ENCODE peak calls at places on chromosomes 13 and 19, in five cellular contexts. W is GM06990; G is hepatic stellate cell; R is endothelial cell; P is CD4-positive, alpha-beta memory T cell. B is an unnamed sample.

GRCh38 chr13:29101404-29101803 is 281.3 kb downstream of the MTUS2 start:
- DNase-seq in R (no peak), P (no peak), G (no peak), W (no peak), B (no peak)

GRCh38 chr19:45421953-45422498 is 1.7 kb downstream of the ERCC1 start:
- DNase-seq in P (no peak), W (no peak), R (no peak), G (no peak), B (no peak)

GRCh38 chr13:40758811-40759210 is 12.2 kb downstream of the MRPS31 start:
- DNase-seq in P (no peak), G (no peak), W (no peak), R (no peak), B (no peak)

GRCh38 chr13:112954488-112955270 is 14.3 kb upstream of the MCF2L start:
- DNase-seq in R (no peak), P (no peak), G (no peak), W (no peak), B (no peak)

GRCh38 chr13:72149701-72150100 is 282.7 kb upstream of the DACH1 start:
- DNase-seq in P (no peak), R (no peak), W (no peak), G (no peak), B (no peak)

GRCh38 chr13:41501281-41501680 is 43.9 kb downstream of the RGCC start:
- DNase-seq in R (no peak), P (no peak), W (no peak), G (no peak), B (no peak)

GRCh38 chr19:38766276-38767047 is 6.9 kb downstream of the LGALS7 start:
- DNase-seq in P (no peak), R (no peak), G (no peak), W (no peak), B (no peak)

GRCh38 chr13:27011661-27012060 is 159.9 kb downstream of the USP12 start:
- DNase-seq in G (no peak), R (no peak), W (no peak), P (no peak), B (no peak)

GRCh38 chr19:13163609-13164364 is 13.6 kb downstream of the IER2 start:
- DNase-seq in P (peak), G (peak), W (peak), R (peak), B (no peak)

GRCh38 chr19:12555456-12555930 is 4.2 kb upstream of the ZNF564 start:
- DNase-seq in R (no peak), G (no peak), W (no peak), P (no peak), B (no peak)

GRCh38 chr19:29831686-29832085 is 19.9 kb downstream of the CCNE1 start:
- DNase-seq in W (no peak), P (no peak), G (no peak), R (no peak), B (no peak)

GRCh38 chr19:17370026-17370587 is 7.0 kb downstream of the PLVAP start:
- DNase-seq in W (peak), R (no peak), G (no peak), P (no peak), B (peak)

GRCh38 chr19:56085571-56086275 is 35.4 kb downstream of the ZNF787 start:
- DNase-seq in R (no peak), P (no peak), G (no peak), W (no peak), B (no peak)

GRCh38 chr13:51397262-51397933 is 55.4 kb downstream of the INTS6 start:
- DNase-seq in W (no peak), P (no peak), G (peak), R (no peak), B (no peak)

GRCh38 chr19:29520390-29520789 is 5.4 kb upstream of the VSTM2B start:
- DNase-seq in R (no peak), G (no peak), W (no peak), P (no peak), B (no peak)

GRCh38 chr19:17454579-17454978 is 6.1 kb upstream of the TMEM221 start:
- DNase-seq in G (no peak), R (no peak), W (no peak), P (no peak), B (no peak)

GRCh38 chr19:45711851-45712698 is 18.6 kb downstream of the FBXO46 start:
- DNase-seq in R (no peak), G (no peak), P (no peak), W (no peak), B (no peak)

GRCh38 chr13:113238542-113238941 is 29.1 kb downstream of the CUL4A start:
- DNase-seq in W (no peak), P (no peak), G (no peak), R (no peak), B (no peak)

GRCh38 chr13:109593230-109593629 is 193.2 kb downstream of the IRS2 start:
- DNase-seq in R (no peak), G (no peak), P (no peak), W (no peak), B (no peak)

GRCh38 chr13:110593430-110594130 is 21.8 kb upstream of the NAXD start:
- DNase-seq in G (peak), W (no peak), P (peak), R (no peak), B (no peak)

GRCh38 chr13:100636004-100636403 is 38.6 kb downstream of the TMTC4 start:
- DNase-seq in W (no peak), P (no peak), G (no peak), R (no peak), B (no peak)

GRCh38 chr13:34065915-34066314 is 248.0 kb downstream of the RFC3 start:
- DNase-seq in G (no peak), R (no peak), W (no peak), P (no peak), B (no peak)

GRCh38 chr19:14127176-14127575 is 9.2 kb downstream of the ASF1B start:
- DNase-seq in W (no peak), R (no peak), G (no peak), P (no peak), B (no peak)

GRCh38 chr19:22784051-22784450 is at the start of gene ZNF99:
- DNase-seq in R (no peak), W (no peak), P (no peak), G (no peak), B (no peak)

GRCh38 chr13:73090812-73091187 is 32.0 kb downstream of the KLF5 start:
- DNase-seq in G (no peak), P (no peak), R (no peak), W (no peak), B (no peak)

GRCh38 chr13:42981853-42982252 is 10.2 kb downstream of the EPSTI1 start:
- DNase-seq in G (no peak), P (no peak), W (no peak), R (no peak), B (no peak)

GRCh38 chr13:80585531-80585930 is 244.6 kb upstream of the SPRY2 start:
- DNase-seq in P (no peak), G (no peak), R (no peak), W (no peak), B (no peak)

GRCh38 chr19:18660051-18660910 is 23.2 kb upstream of the CRTC1 start:
- DNase-seq in R (no peak), W (no peak), G (peak), P (no peak), B (no peak)

GRCh38 chr19:17424743-17425365 is 5.0 kb downstream of the MVB12A start:
- DNase-seq in G (peak), P (no peak), W (peak), R (peak), B (no peak)

GRCh38 chr19:14530005-14530348 is 583 bp downstream of the TECR start:
- DNase-seq in W (no peak), P (peak), R (no peak), G (no peak), B (no peak)

GRCh38 chr13:45974500-45974899 is 78.0 kb downstream of the ZC3H13 start:
- DNase-seq in G (no peak), P (no peak), R (no peak), W (no peak), B (no peak)

GRCh38 chr13:79483302-79483701 is 2.3 kb downstream of the NDFIP2 start:
- DNase-seq in P (no peak), G (peak), R (no peak), W (no peak), B (no peak)

GRCh38 chr19:56623006-56623405 is 20.0 kb upstream of the SMIM17 start:
- DNase-seq in R (no peak), W (no peak), P (no peak), G (no peak), B (no peak)

GRCh38 chr13:48586591-48587103 is 53.8 kb upstream of the RCBTB2 start:
- DNase-seq in R (peak), W (no peak), P (peak), G (no peak), B (no peak)

GRCh38 chr13:25494708-25495411 is 123.1 kb downstream of the ATP8A2 start:
- DNase-seq in G (no peak), W (no peak), P (no peak), R (no peak), B (no peak)

GRCh38 chr19:16897572-16898056 is 8.8 kb downstream of the F2RL3 start:
- DNase-seq in W (no peak), P (no peak), R (no peak), G (no peak), B (no peak)

GRCh38 chr19:4911314-4911713 is 2.0 kb downstream of the UHRF1 start:
- DNase-seq in P (no peak), W (no peak), G (peak), R (no peak), B (no peak)

GRCh38 chr13:102399791-102400618 is 1.8 kb downstream of the FGF14 start:
- DNase-seq in W (peak), G (peak), P (no peak), R (peak), B (no peak)

GRCh38 chr13:71513414-71514063 is 353.5 kb downstream of the DACH1 start:
- DNase-seq in G (no peak), W (no peak), P (no peak), R (no peak), B (no peak)

GRCh38 chr19:4691383-4691782 is 21.2 kb upstream of the MYDGF start:
- DNase-seq in P (no peak), W (no peak), R (no peak), G (no peak), B (no peak)

B was measured in GM12878.